ENCODE peak calls at places on chromosomes 6 and 20, in five cellular contexts. K is ovary, Z is stomach, B is psoas muscle, E is tibial nerve. I is an unnamed sample.

GRCh38 chr6:148857817-148858390 is 111.1 kb downstream of the UST start:
- DNase-seq in K (no peak), Z (no peak), B (no peak), E (no peak), I (no peak)

GRCh38 chr6:140572129-140572528 is 1197.7 kb upstream of the CITED2 start:
- DNase-seq in K (no peak), Z (no peak), B (no peak), E (no peak), I (peak; percentile 27)

GRCh38 chr6:105793132-105793531 is 293.0 kb upstream of the PRDM1 start:
- DNase-seq in K (no peak), Z (no peak), B (no peak), E (no peak), I (no peak)

GRCh38 chr6:32609731-32610640 is 20.3 kb upstream of the HLA-DRB1 start:
- DNase-seq in K (no peak), Z (no peak), B (peak; percentile 16), E (no peak), I (peak; percentile 40)

GRCh38 chr6:121523628-121524027 is 88.2 kb downstream of the GJA1 start:
- DNase-seq in K (no peak), Z (no peak), B (no peak), E (no peak), I (no peak)

GRCh38 chr6:119241124-119241491 is 108.5 kb downstream of the MAN1A1 start:
- DNase-seq in K (peak; percentile 44), Z (no peak), B (no peak), E (no peak), I (no peak)

GRCh38 chr6:113672691-113673149 is 184.4 kb upstream of the MARCKS start:
- DNase-seq in K (peak; percentile 63), Z (peak; percentile 45), B (peak; percentile 56), E (peak; percentile 49), I (peak; percentile 38)

GRCh38 chr20:17896247-17896723 is 72.3 kb downstream of the SNX5 start:
- DNase-seq in K (no peak), Z (no peak), B (no peak), E (no peak), I (peak; percentile 49)

GRCh38 chr6:157763129-157763893 is 59.7 kb upstream of the SNX9 start:
- DNase-seq in K (peak; percentile 57), Z (peak; percentile 99), B (peak; percentile 60), E (no peak), I (peak; percentile 88)

GRCh38 chr6:163816441-163816840 is 401.9 kb downstream of the QKI start:
- DNase-seq in K (no peak), Z (no peak), B (no peak), E (no peak), I (no peak)

GRCh38 chr6:25026723-25027122 is 91.0 kb upstream of the RIPOR2 start:
- DNase-seq in K (no peak), Z (no peak), B (no peak), E (no peak), I (no peak)

GRCh38 chr6:87846446-87846845 is 144.4 kb upstream of the AKIRIN2 start:
- DNase-seq in K (no peak), Z (no peak), B (no peak), E (no peak), I (no peak)

GRCh38 chr6:29723666-29724588 is 693 bp downstream of the HLA-F start:
- DNase-seq in K (peak; percentile 69), Z (peak; percentile 67), B (peak; percentile 37), E (peak; percentile 25), I (peak; percentile 31)

GRCh38 chr6:71229466-71229865 is 59.1 kb upstream of the OGFRL1 start:
- DNase-seq in K (no peak), Z (no peak), B (no peak), E (no peak), I (no peak)

GRCh38 chr6:1311400-1312192 is at the start of gene FOXQ1:
- DNase-seq in K (no peak), Z (peak; percentile 94), B (no peak), E (no peak), I (no peak)

GRCh38 chr20:57566803-57567459 is 6.0 kb downstream of the PCK1 start:
- DNase-seq in K (no peak), Z (no peak), B (no peak), E (no peak), I (no peak)

GRCh38 chr20:47295921-47296426 is 60.5 kb downstream of the ZMYND8 start:
- DNase-seq in K (no peak), Z (no peak), B (no peak), E (no peak), I (peak; percentile 71)

GRCh38 chr6:69422474-69422873 is 374.3 kb downstream of the LMBRD1 start:
- DNase-seq in K (no peak), Z (no peak), B (no peak), E (no peak), I (peak; percentile 53)

GRCh38 chr20:62501801-62502495 is 26.2 kb upstream of the GATA5 start:
- DNase-seq in K (no peak), Z (no peak), B (no peak), E (no peak), I (no peak)

GRCh38 chr6:22320750-22321149 is 23.9 kb upstream of the PRL start:
- DNase-seq in K (no peak), Z (no peak), B (no peak), E (no peak), I (no peak)

GRCh38 chr20:35129647-35130069 is 17.5 kb downstream of the EDEM2 start:
- DNase-seq in K (no peak), Z (no peak), B (no peak), E (no peak), I (no peak)

GRCh38 chr6:20790032-20790791 is 256.0 kb downstream of the CDKAL1 start:
- DNase-seq in K (no peak), Z (no peak), B (no peak), E (no peak), I (no peak)

GRCh38 chr6:128456510-128457244 is 63.7 kb downstream of the PTPRK start:
- DNase-seq in K (no peak), Z (no peak), B (no peak), E (no peak), I (no peak)

GRCh38 chr6:37244430-37245310 is 12.9 kb upstream of the TBC1D22B start:
- DNase-seq in K (peak; percentile 85), Z (peak; percentile 83), B (peak; percentile 62), E (peak; percentile 69), I (peak; percentile 95)

GRCh38 chr6:40038626-40039025 is 104.4 kb upstream of the MOCS1 start:
- DNase-seq in K (no peak), Z (no peak), B (no peak), E (no peak), I (no peak)

GRCh38 chr20:10179574-10180298 is 38.9 kb upstream of the SNAP25 start:
- DNase-seq in K (no peak), Z (no peak), B (no peak), E (no peak), I (peak; percentile 31)

GRCh38 chr20:19928379-19929360 is 88.5 kb upstream of the NAA20 start:
- DNase-seq in K (no peak), Z (peak; percentile 71), B (peak; percentile 34), E (no peak), I (no peak)

GRCh38 chr6:90295854-90296345 is 743 bp downstream of the BACH2 start:
- DNase-seq in K (peak; percentile 87), Z (peak; percentile 59), B (peak; percentile 71), E (peak; percentile 57), I (peak; percentile 52)

GRCh38 chr20:49380245-49380875 is 102.1 kb downstream of the KCNB1 start:
- DNase-seq in K (no peak), Z (no peak), B (no peak), E (no peak), I (no peak)

GRCh38 chr20:49385471-49385870 is 97.0 kb downstream of the KCNB1 start:
- DNase-seq in K (no peak), Z (no peak), B (no peak), E (no peak), I (no peak)

GRCh38 chr20:49384437-49385434 is 97.7 kb downstream of the KCNB1 start:
- DNase-seq in K (peak; percentile 85), Z (peak; percentile 59), B (peak; percentile 79), E (peak; percentile 50), I (peak; percentile 61)

GRCh38 chr20:49379338-49379737 is 101.5 kb upstream of the ZNFX1 start:
- DNase-seq in K (no peak), Z (no peak), B (no peak), E (no peak), I (no peak)

DNA sequence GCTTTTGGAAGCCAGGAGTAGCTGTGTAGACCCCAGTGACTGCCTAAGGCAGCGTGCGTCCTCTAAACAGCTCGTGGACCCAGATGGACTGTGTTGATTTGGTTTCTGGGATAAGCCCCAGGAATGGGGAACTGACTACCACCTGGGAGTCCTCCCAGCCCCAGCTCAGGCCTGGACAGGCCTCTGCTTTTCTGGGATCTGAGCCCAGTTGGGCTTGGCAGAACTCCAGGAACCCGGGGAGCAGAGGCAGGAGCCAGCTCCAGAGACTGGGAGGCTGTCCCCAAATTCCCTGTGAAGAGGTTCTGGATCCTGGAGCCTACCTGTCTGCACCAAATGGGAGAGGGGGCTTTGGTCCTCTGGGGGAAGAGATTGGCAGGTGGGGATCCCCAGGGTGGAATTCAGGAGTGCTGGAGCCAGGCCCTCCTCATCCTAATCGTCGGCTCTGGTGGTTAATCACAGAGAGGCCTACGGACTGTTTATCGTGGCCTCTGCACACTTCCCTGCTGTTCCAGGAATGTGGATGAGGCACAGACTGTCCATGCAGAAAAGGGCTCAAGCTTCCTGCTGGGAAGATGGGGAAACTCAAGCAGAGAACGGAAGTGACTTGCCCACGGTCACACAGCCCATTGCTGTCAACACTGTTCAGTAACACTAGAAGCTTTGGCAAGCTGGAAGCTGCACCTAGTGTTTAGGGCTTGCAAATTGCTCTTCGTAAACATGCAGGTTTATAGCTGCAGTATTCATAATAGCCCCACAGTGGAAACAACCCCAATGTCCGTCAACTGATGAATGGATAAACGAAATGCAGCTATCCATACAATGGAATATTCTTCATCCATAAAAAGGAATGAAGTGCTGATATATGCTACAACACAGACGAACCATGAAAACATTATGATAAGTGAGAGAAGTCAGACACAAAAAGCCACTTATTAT is 100.6 kb downstream of the KCNB1 start:
- DNase-seq in K (peak; percentile 95), Z (peak; percentile 81), B (peak; percentile 81), E (peak; percentile 73), I (peak; percentile 77)
- H3K27ac ChIP-seq in K (no peak overlapping the region), Z (peak overlapping the region; percentile 39), B (peak overlapping the region; percentile 66), E (no peak overlapping the region), I (no peak overlapping the region)

GRCh38 chr6:125191916-125192609 is 38.5 kb downstream of the TPD52L1 start:
- DNase-seq in K (peak; percentile 56), Z (peak; percentile 55), B (peak; percentile 52), E (peak; percentile 19), I (peak; percentile 68)
- TF ChIP-seq CTCF in K (no peak), Z (peak; percentile 59), B (peak; percentile 68), E (peak; percentile 52), I (peak; percentile 78)

GRCh38 chr6:151041686-151042085 is 176.2 kb downstream of the MTHFD1L start:
- DNase-seq in K (no peak), Z (no peak), B (no peak), E (no peak), I (no peak)
- H3K27ac ChIP-seq in K (no peak overlapping the region), Z (peak overlapping the region; percentile 61), B (peak overlapping the region; percentile 65), E (peak overlapping the region; percentile 77), I (peak overlapping the region; percentile 83)

GRCh38 chr20:39897058-39897457 is 792.0 kb downstream of the MAFB start:
- DNase-seq in K (no peak), Z (no peak), B (no peak), E (no peak), I (no peak)

GRCh38 chr20:39897781-39898466 is 791.1 kb downstream of the MAFB start:
- DNase-seq in K (no peak), Z (no peak), B (no peak), E (no peak), I (no peak)

GRCh38 chr20:39893013-39893685 is 795.9 kb downstream of the MAFB start:
- DNase-seq in K (no peak), Z (no peak), B (no peak), E (no peak), I (no peak)

GRCh38 chr20:39899881-39900280 is 789.2 kb downstream of the MAFB start:
- DNase-seq in K (no peak), Z (no peak), B (no peak), E (no peak), I (no peak)

GRCh38 chr20:39898467-39898852 is 790.6 kb downstream of the MAFB start:
- DNase-seq in K (no peak), Z (no peak), B (no peak), E (no peak), I (no peak)
- TF ChIP-seq CTCF in K (no peak), Z (no peak), B (no peak), E (no peak), I (no peak)

I was measured in adrenal gland.